ENCODE peak calls at places on chromosomes 16 and 17, in six cellular contexts. One of them, this sample, is unnamed.
A peak's percentile ranks its signal among the peaks of the same experiment; 100 is the strongest.

GRCh38 chr17:13462673-13463124 is 139.0 kb downstream of the HS3ST3A1 start:
- DNase-seq in T-cell: no peak
- DNase-seq in NCI-H446: no peak
- DNase-seq in GM12878: no peak
- DNase-seq in effector memory CD8-positive, alpha-beta T cell: no peak
- DNase-seq in lower lobe of right lung: no peak
- DNase-seq in this sample: no peak

GRCh38 chr17:76753061-76753961 is 15.4 kb downstream of the MFSD11 start:
- DNase-seq in T-cell: peak; percentile 27
- DNase-seq in NCI-H446: no peak
- DNase-seq in GM12878: no peak
- DNase-seq in effector memory CD8-positive, alpha-beta T cell: no peak
- DNase-seq in lower lobe of right lung: no peak
- DNase-seq in this sample: no peak

GRCh38 chr16:12311309-12311708 is 334.8 kb downstream of the SNX29 start:
- DNase-seq in T-cell: no peak
- DNase-seq in NCI-H446: no peak
- DNase-seq in GM12878: no peak
- DNase-seq in effector memory CD8-positive, alpha-beta T cell: no peak
- DNase-seq in lower lobe of right lung: no peak
- DNase-seq in this sample: no peak

GRCh38 chr17:58303981-58304734 is 23.4 kb upstream of the MPO start:
- DNase-seq in T-cell: peak; percentile 42
- DNase-seq in NCI-H446: no peak
- DNase-seq in GM12878: no peak
- DNase-seq in effector memory CD8-positive, alpha-beta T cell: peak; percentile 55
- DNase-seq in lower lobe of right lung: peak; percentile 74
- DNase-seq in this sample: peak; percentile 69

GRCh38 chr16:2786061-2786825 is 1.1 kb downstream of the PRSS33 start:
- DNase-seq in T-cell: no peak
- DNase-seq in NCI-H446: no peak
- DNase-seq in GM12878: no peak
- DNase-seq in effector memory CD8-positive, alpha-beta T cell: no peak
- DNase-seq in lower lobe of right lung: peak; percentile 23
- DNase-seq in this sample: no peak

GRCh38 chr17:38568845-38569510 is 36.8 kb downstream of the SRCIN1 start:
- DNase-seq in T-cell: no peak
- DNase-seq in NCI-H446: peak; percentile 68
- DNase-seq in GM12878: no peak
- DNase-seq in effector memory CD8-positive, alpha-beta T cell: no peak
- DNase-seq in lower lobe of right lung: no peak
- DNase-seq in this sample: no peak

GRCh38 chr16:70749006-70749678 is 51.8 kb downstream of the VAC14 start:
- DNase-seq in T-cell: no peak
- DNase-seq in NCI-H446: no peak
- DNase-seq in GM12878: no peak
- DNase-seq in effector memory CD8-positive, alpha-beta T cell: no peak
- DNase-seq in lower lobe of right lung: no peak
- DNase-seq in this sample: no peak

GRCh38 chr17:61335845-61336655 is 63.6 kb upstream of the TBX2 start:
- DNase-seq in T-cell: no peak
- DNase-seq in NCI-H446: peak; percentile 84
- DNase-seq in GM12878: no peak
- DNase-seq in effector memory CD8-positive, alpha-beta T cell: no peak
- DNase-seq in lower lobe of right lung: no peak
- DNase-seq in this sample: no peak

GRCh38 chr17:46818319-46818928 is at the start of gene WNT3:
- DNase-seq in T-cell: peak; percentile 21
- DNase-seq in NCI-H446: no peak
- DNase-seq in GM12878: no peak
- DNase-seq in effector memory CD8-positive, alpha-beta T cell: no peak
- DNase-seq in lower lobe of right lung: peak; percentile 51
- DNase-seq in this sample: peak; percentile 59

GRCh38 chr17:75819116-75819515 is 25.1 kb downstream of the UNC13D start:
- DNase-seq in T-cell: no peak
- DNase-seq in NCI-H446: no peak
- DNase-seq in GM12878: no peak
- DNase-seq in effector memory CD8-positive, alpha-beta T cell: no peak
- DNase-seq in lower lobe of right lung: no peak
- DNase-seq in this sample: no peak

GRCh38 chr16:27795992-27796614 is 246.2 kb downstream of the KATNIP start:
- DNase-seq in T-cell: no peak
- DNase-seq in NCI-H446: no peak
- DNase-seq in GM12878: no peak
- DNase-seq in effector memory CD8-positive, alpha-beta T cell: peak; percentile 3
- DNase-seq in lower lobe of right lung: peak; percentile 55
- DNase-seq in this sample: peak; percentile 40

GRCh38 chr16:12158428-12158827 is 181.9 kb downstream of the SNX29 start:
- DNase-seq in T-cell: no peak
- DNase-seq in NCI-H446: no peak
- DNase-seq in GM12878: no peak
- DNase-seq in effector memory CD8-positive, alpha-beta T cell: no peak
- DNase-seq in lower lobe of right lung: no peak
- DNase-seq in this sample: no peak

GRCh38 chr17:57211543-57211942 is 44.8 kb upstream of the MSI2 start:
- DNase-seq in T-cell: no peak
- DNase-seq in NCI-H446: no peak
- DNase-seq in GM12878: no peak
- DNase-seq in effector memory CD8-positive, alpha-beta T cell: no peak
- DNase-seq in lower lobe of right lung: no peak
- DNase-seq in this sample: no peak

GRCh38 chr17:78838574-78839005 is 2.0 kb downstream of the USP36 start:
- DNase-seq in T-cell: no peak
- DNase-seq in NCI-H446: no peak
- DNase-seq in GM12878: no peak
- DNase-seq in effector memory CD8-positive, alpha-beta T cell: no peak
- DNase-seq in lower lobe of right lung: peak; percentile 62
- DNase-seq in this sample: no peak

GRCh38 chr16:57544129-57544653 is 1.7 kb downstream of the ADGRG5 start:
- DNase-seq in T-cell: no peak
- DNase-seq in NCI-H446: no peak
- DNase-seq in GM12878: peak; percentile 95
- DNase-seq in effector memory CD8-positive, alpha-beta T cell: no peak
- DNase-seq in lower lobe of right lung: peak; percentile 39
- DNase-seq in this sample: peak; percentile 16

GRCh38 chr16:63933841-63934240 is 1188.0 kb downstream of the CDH11 start:
- DNase-seq in T-cell: no peak
- DNase-seq in NCI-H446: no peak
- DNase-seq in GM12878: no peak
- DNase-seq in effector memory CD8-positive, alpha-beta T cell: no peak
- DNase-seq in lower lobe of right lung: no peak
- DNase-seq in this sample: no peak

GRCh38 chr17:58381124-58381838 is 29.3 kb upstream of the SUPT4H1 start:
- DNase-seq in T-cell: no peak
- DNase-seq in NCI-H446: no peak
- DNase-seq in GM12878: no peak
- DNase-seq in effector memory CD8-positive, alpha-beta T cell: no peak
- DNase-seq in lower lobe of right lung: no peak
- DNase-seq in this sample: no peak

GRCh38 chr17:67431210-67432015 is 54.3 kb downstream of the PITPNC1 start:
- DNase-seq in T-cell: no peak
- DNase-seq in NCI-H446: no peak
- DNase-seq in GM12878: no peak
- DNase-seq in effector memory CD8-positive, alpha-beta T cell: no peak
- DNase-seq in lower lobe of right lung: no peak
- DNase-seq in this sample: no peak

GRCh38 chr16:22325598-22326368 is 28.6 kb downstream of the POLR3E start:
- DNase-seq in T-cell: no peak
- DNase-seq in NCI-H446: no peak
- DNase-seq in GM12878: no peak
- DNase-seq in effector memory CD8-positive, alpha-beta T cell: no peak
- DNase-seq in lower lobe of right lung: no peak
- DNase-seq in this sample: peak; percentile 11

GRCh38 chr16:73122604-73123386 is 74.9 kb upstream of the ZFHX3 start:
- DNase-seq in T-cell: no peak
- DNase-seq in NCI-H446: no peak
- DNase-seq in GM12878: no peak
- DNase-seq in effector memory CD8-positive, alpha-beta T cell: no peak
- DNase-seq in lower lobe of right lung: peak; percentile 51
- DNase-seq in this sample: no peak

This sample was measured in activated CD4-positive, alpha-beta memory T cell treated with anti-CD3 and anti-CD28 coated beads, Interleukin-2, amount 10 ng/mL, durations not matched to agents 7 days and 5 days.